ENCODE peak calls at places on chromosome 11, in four cellular contexts. P, C, S and V are unnamed samples.
A peak's percentile ranks its signal among the peaks of the same experiment; 100 is the strongest.

GRCh38 chr11:6320411-6321207 is at the start of gene CAVIN3:
- DNase-seq in P (no peak), C (peak; percentile 78), S (no peak), V (peak; percentile 75)

GRCh38 chr11:128311742-128312719 is 275.3 kb downstream of the ETS1 start:
- DNase-seq in P (no peak), C (no peak), S (no peak), V (no peak)

GRCh38 chr11:129021295-129021694 is 78.6 kb upstream of the TP53AIP1 start:
- DNase-seq in P (no peak), C (no peak), S (no peak), V (no peak)

GRCh38 chr11:44622721-44623258 is 57.3 kb downstream of the CD82 start:
- DNase-seq in P (no peak), C (no peak), S (no peak), V (no peak)

GRCh38 chr11:66328307-66329144 is 7.7 kb downstream of the RIN1 start:
- DNase-seq in P (peak; percentile 90), C (peak; percentile 100), S (no peak), V (no peak)

GRCh38 chr11:95918720-95919119 is 5.2 kb downstream of the MTMR2 start:
- DNase-seq in P (no peak), C (no peak), S (no peak), V (no peak)

GRCh38 chr11:48088682-48089050 is 108.3 kb downstream of the PTPRJ start:
- DNase-seq in P (no peak), C (no peak), S (no peak), V (no peak)

GRCh38 chr11:110928373-110928772 is 216.1 kb upstream of the ARHGAP20 start:
- DNase-seq in P (no peak), C (no peak), S (no peak), V (no peak)

GRCh38 chr11:66907751-66908173 is 50.4 kb downstream of the PC start:
- DNase-seq in P (no peak), C (peak; percentile 40), S (no peak), V (no peak)

GRCh38 chr11:12116425-12117032 is 6.1 kb downstream of the MICAL2 start:
- DNase-seq in P (no peak), C (no peak), S (no peak), V (no peak)

GRCh38 chr11:2584812-2585565 is 114.8 kb downstream of the KCNQ1OT1 start:
- DNase-seq in P (no peak), C (no peak), S (no peak), V (no peak)